ENCODE peak calls at places on chromosome X, in six cellular contexts. A, E, J, Q, Y and H are unnamed samples.
A peak's percentile ranks its signal among the peaks of the same experiment; 100 is the strongest.

GRCh38 chrX:149302705-149303104 is 202.4 kb downstream of the IDS start:
- DNase-seq in Y (no peak), Q (no peak), J (no peak), A (no peak), E (no peak), H (no peak)

GRCh38 chrX:18574591-18574990 is 97.3 kb downstream of the RS1 start:
- DNase-seq in E (peak; percentile 63), J (no peak), Q (no peak), Y (no peak), A (no peak), H (no peak)

GRCh38 chrX:38940547-38940946 is 139.3 kb downstream of the MID1IP1 start:
- DNase-seq in Y (no peak), E (no peak), A (no peak), Q (no peak), J (no peak), H (no peak)

GRCh38 chrX:31580726-31581125 is 508.9 kb upstream of the FTHL17 start:
- DNase-seq in A (peak; percentile 5), Y (no peak), Q (no peak), E (no peak), J (no peak), H (no peak)

GRCh38 chrX:47030339-47030738 is 47.9 kb upstream of the RGN start:
- DNase-seq in Y (no peak), A (peak; percentile 80), J (peak; percentile 69), E (no peak), Q (no peak), H (no peak)

GRCh38 chrX:118178450-118178849 is 61.8 kb upstream of the KLHL13 start:
- DNase-seq in E (no peak), J (no peak), Y (no peak), A (peak; percentile 27), Q (no peak), H (no peak)

GRCh38 chrX:15202458-15203177 is 67.3 kb downstream of the ASB9 start:
- DNase-seq in A (no peak), J (no peak), E (no peak), Y (no peak), Q (no peak), H (no peak)

GRCh38 chrX:136665258-136665900 is 17.4 kb downstream of the CD40LG start:
- DNase-seq in Y (no peak), Q (no peak), E (no peak), J (no peak), A (no peak), H (no peak)

GRCh38 chrX:154774622-154775021 is 12.0 kb downstream of the DKC1 start:
- DNase-seq in E (no peak), Q (no peak), Y (no peak), J (no peak), A (no peak), H (no peak)
- TF ChIP-seq POLR2AphosphoS5 in E (no peak), Q (no peak), Y (no peak), J (no peak), A (no peak), H (no peak)

DNA sequence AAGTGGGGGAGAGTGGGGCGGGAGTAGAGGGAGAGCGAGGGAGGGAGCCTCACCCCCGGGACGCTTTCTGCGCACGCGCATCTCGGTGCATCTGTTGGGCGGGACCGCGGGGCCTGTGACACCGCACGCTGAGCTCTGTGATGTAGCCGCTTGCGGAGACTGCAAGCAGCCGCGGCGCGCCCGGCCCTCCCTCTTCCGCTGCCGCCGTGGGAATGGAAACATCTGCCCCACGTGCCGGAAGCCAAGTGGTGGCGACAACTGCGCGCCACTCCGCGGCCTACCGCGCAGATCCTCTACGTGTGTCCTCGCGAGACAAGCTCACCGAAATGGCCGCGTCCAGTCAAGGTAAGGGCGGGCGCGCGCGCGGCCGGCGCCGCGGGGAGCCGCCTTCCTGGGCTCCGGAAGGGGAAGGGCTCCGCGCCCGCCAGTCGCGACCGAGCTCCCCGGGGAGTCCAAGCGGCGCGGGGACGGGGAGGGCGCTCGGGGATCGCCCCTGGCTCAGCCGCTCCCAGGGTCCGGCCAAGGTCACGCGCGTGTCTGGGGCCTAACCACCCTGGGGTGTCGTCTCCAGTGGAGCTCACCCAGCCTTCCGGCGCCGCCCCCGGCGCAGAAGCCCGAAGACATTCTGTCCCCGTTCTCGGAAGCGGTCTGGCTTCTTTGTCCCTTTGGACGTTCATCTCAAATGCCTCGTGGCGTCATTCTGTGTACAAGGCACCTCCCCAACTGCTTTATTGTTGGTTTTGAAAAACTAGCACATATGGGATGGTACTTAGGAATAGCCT is at the start of gene FUNDC2:
- DNase-seq in Q (peak; percentile 93), E (peak; percentile 97), Y (peak; percentile 88), J (peak; percentile 57), A (peak; percentile 84), H (peak; percentile 91)
- TF ChIP-seq POLR2AphosphoS5 in Q (peak; percentile 81), E (peak; percentile 83), Y (peak; percentile 64), J (peak; percentile 48), A (peak; percentile 16), H (peak; percentile 53)

GRCh38 chrX:23901065-23901464 is 6.7 kb downstream of the APOO start:
- DNase-seq in E (no peak), Q (no peak), Y (peak; percentile 52), A (no peak), J (no peak), H (no peak)
- TF ChIP-seq POLR2AphosphoS5 in E (no peak), Q (peak; percentile 9), Y (no peak), A (no peak), J (no peak), H (no peak)

GRCh38 chrX:53621418-53621986 is 65.0 kb downstream of the HUWE1 start:
- DNase-seq in E (no peak), Y (no peak), J (no peak), A (no peak), Q (no peak), H (no peak)
- TF ChIP-seq POLR2AphosphoS5 in E (no peak), Y (no peak), J (no peak), A (no peak), Q (no peak), H (no peak)

DNA sequence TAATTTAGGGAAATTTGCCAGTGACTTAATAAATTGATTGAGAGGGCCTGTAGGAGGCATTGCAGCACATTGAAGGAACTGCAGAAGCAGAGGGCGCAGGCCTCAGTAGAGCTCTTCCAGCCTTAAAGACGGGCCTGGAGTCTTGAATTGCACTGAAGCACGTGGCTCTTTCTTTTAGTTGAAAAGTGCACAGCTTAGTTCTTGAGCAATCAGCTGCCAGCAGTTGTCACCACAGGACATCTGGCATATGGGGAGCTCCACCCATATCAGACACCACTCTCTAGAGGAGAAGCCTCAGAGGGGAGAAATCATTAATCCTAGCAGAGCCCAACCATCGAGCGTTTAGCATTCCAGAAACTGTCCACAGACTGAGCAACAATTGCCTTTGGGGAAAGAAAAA is 16.0 kb upstream of the FGF16 start:
- DNase-seq in Q (no peak), J (peak; percentile 35), A (peak; percentile 18), E (no peak), Y (peak; percentile 53), H (no peak)
- TF ChIP-seq POLR2AphosphoS5 in Q (no peak), J (no peak), A (no peak), E (no peak), Y (peak; percentile 54), H (no peak)

DNA sequence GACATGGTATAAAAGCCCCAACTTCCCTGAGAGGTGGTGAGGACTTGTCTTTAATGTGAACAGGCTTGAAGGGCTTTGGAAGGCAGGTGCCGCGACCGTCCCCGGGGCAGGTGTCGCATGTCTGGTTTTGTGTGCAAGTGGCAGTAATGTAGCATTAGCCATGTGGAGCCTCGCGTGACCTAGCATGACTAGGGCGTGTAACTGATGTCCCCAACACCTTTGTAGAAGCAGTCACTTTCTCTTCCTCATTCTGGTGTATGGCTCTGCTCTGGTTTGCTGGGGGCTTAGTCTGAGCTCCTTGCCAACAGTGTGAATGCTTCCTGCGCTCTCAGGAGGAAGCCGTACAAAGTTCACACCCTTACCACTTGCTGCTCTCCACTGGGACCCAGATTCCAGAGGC is 145.7 kb downstream of the AMMECR1 start:
- DNase-seq in E (no peak), Y (no peak), Q (no peak), J (no peak), A (no peak), H (no peak)
- TF ChIP-seq POLR2AphosphoS5 in E (no peak), Y (no peak), Q (no peak), J (no peak), A (no peak), H (no peak)